ENCODE peak calls at places on chromosomes 13 and 19, in four cellular contexts. R, W, X and K are unnamed samples.

GRCh38 chr13:34512811-34513210 is 429.3 kb upstream of the NBEA start:
- DNase-seq in R (no peak), X (no peak), W (no peak), K (no peak)

GRCh38 chr19:15072930-15073647 is 8.9 kb upstream of the OR1I1 start:
- DNase-seq in W (peak), X (no peak), R (peak), K (no peak)

GRCh38 chr19:36604656-36605100 is 435 bp upstream of the ZNF382 start:
- DNase-seq in R (peak), W (no peak), X (peak), K (no peak)

GRCh38 chr19:679418-680286 is 3.5 kb downstream of the FSTL3 start:
- DNase-seq in R (no peak), W (no peak), X (no peak), K (no peak)

GRCh38 chr19:15442142-15442920 is 7.4 kb downstream of the WIZ start:
- DNase-seq in W (no peak), R (no peak), X (no peak), K (no peak)

GRCh38 chr13:111474136-111475002 is 153.9 kb downstream of the TEX29 start:
- DNase-seq in W (peak), X (no peak), R (peak), K (peak)

GRCh38 chr13:64640002-64640401 is 2590.1 kb downstream of the PCDH9 start:
- DNase-seq in R (no peak), W (no peak), X (no peak), K (no peak)

GRCh38 chr13:40231311-40231710 is 435.1 kb downstream of the FOXO1 start:
- DNase-seq in W (no peak), X (no peak), R (no peak), K (no peak)

GRCh38 chr19:39814595-39814994 is 19.4 kb downstream of the DYRK1B start:
- DNase-seq in R (no peak), X (no peak), W (no peak), K (no peak)

GRCh38 chr13:24083722-24084421 is 76.6 kb upstream of the SPATA13 start:
- DNase-seq in R (no peak), X (no peak), W (no peak), K (no peak)

GRCh38 chr19:38944981-38945506 is 14.3 kb downstream of the MRPS12 start:
- DNase-seq in W (no peak), R (no peak), X (no peak), K (no peak)

GRCh38 chr13:44768233-44768632 is 192.1 kb upstream of the TSC22D1 start:
- DNase-seq in R (no peak), W (no peak), X (peak), K (no peak)

GRCh38 chr13:30172593-30173300 is 134.6 kb downstream of the KATNAL1 start:
- DNase-seq in X (no peak), W (no peak), R (no peak), K (no peak)

GRCh38 chr19:9793051-9793591 is 24.6 kb upstream of the ZNF846 start:
- DNase-seq in R (no peak), W (no peak), X (no peak), K (peak)

GRCh38 chr13:95480131-95480545 is 72.4 kb upstream of the CLDN10 start:
- DNase-seq in R (no peak), W (no peak), X (peak), K (no peak)

GRCh38 chr19:14477417-14478112 is 2.4 kb upstream of the PTGER1 start:
- DNase-seq in X (no peak), R (no peak), W (no peak), K (no peak)

GRCh38 chr19:7519411-7520130 is 2.9 kb upstream of the MCOLN1 start:
- DNase-seq in R (no peak), W (no peak), X (no peak), K (no peak)

GRCh38 chr19:38037151-38037611 is 130.2 kb downstream of the SIPA1L3 start:
- DNase-seq in R (no peak), X (no peak), W (no peak), K (no peak)

GRCh38 chr19:38145627-38146026 is 78.4 kb downstream of the DPF1 start:
- DNase-seq in X (no peak), R (no peak), W (no peak), K (no peak)

GRCh38 chr13:69793803-69794453 is 313.7 kb upstream of the ATXN8OS start:
- DNase-seq in R (no peak), X (no peak), W (no peak), K (peak)

GRCh38 chr13:77492982-77493381 is 42.5 kb upstream of the SCEL start:
- DNase-seq in R (peak), X (no peak), W (no peak), K (no peak)

GRCh38 chr13:73599232-73600128 is 534.7 kb downstream of the KLF12 start:
- DNase-seq in R (no peak), W (no peak), X (no peak), K (no peak)

GRCh38 chr19:2618611-2619010 is 83.9 kb downstream of the GNG7 start:
- DNase-seq in X (no peak), W (no peak), R (no peak), K (no peak)

GRCh38 chr19:3981736-3982681 is 3.3 kb downstream of the EEF2 start:
- DNase-seq in R (no peak), W (no peak), X (no peak), K (no peak)

GRCh38 chr19:41016488-41017071 is 25.5 kb downstream of the CYP2B6 start:
- DNase-seq in W (no peak), X (no peak), R (no peak), K (no peak)

GRCh38 chr13:39784347-39784746 is 128.9 kb downstream of the COG6 start:
- DNase-seq in W (no peak), R (no peak), X (no peak), K (no peak)

GRCh38 chr19:36488118-36488815 is 1.1 kb downstream of the ZNF566 start:
- DNase-seq in W (no peak), X (no peak), R (no peak), K (no peak)

GRCh38 chr19:17787274-17787913 is 7.5 kb upstream of the B3GNT3 start:
- DNase-seq in X (no peak), R (no peak), W (no peak), K (no peak)

GRCh38 chr19:17788632-17789031 is 6.3 kb upstream of the B3GNT3 start:
- DNase-seq in R (no peak), X (no peak), W (no peak), K (no peak)

GRCh38 chr19:17779281-17779930 is 15.5 kb upstream of the B3GNT3 start:
- DNase-seq in W (peak), X (no peak), R (no peak), K (peak)

GRCh38 chr19:17780781-17781180 is 14.2 kb upstream of the B3GNT3 start:
- DNase-seq in W (no peak), R (no peak), X (no peak), K (no peak)

DNA sequence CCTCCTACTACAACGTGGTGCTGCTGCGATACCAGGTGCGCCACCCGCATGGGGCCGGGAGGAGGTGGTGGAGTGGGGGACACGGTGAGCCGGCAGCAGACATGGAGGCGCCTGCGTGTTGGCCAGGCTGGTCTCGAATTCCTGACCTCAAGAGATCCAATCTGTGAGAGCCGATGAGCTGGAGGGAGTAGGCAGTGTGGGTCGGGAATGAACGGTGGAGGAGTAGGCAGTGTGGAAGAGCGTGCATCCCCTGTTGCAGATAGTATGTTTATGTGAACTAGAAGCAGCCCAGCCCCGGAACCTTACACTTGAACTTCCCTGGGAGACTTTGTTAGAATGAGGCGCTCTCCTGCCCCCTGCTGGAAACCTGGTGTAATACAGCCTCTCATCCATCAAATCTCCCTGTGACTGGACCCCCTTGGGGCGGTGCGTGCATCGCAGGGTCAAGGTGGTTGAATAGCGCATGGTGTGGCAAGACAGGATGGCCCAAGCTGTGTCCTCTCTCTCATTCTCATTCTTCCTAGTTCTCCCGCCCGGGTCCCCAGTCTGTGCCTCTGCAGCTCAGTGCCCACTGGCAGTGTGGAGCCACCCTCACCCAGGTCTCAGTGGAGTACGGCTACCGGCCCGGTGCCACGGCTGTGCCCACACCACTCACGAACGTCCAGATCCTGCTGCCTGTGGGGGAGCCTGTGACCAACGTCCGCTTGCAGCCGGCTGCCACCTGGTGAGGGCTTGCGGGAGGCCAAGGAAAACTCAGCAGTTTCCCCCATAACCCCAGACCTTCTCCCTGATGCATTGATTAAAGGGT is 10.5 kb upstream of the B3GNT3 start:
- DNase-seq in R (peak), W (peak), X (no peak), K (peak)
- TF ChIP-seq SUZ12 in R (no peak), W (no peak), X (no peak), K (no peak)

GRCh38 chr19:12166596-12166995 is 3.7 kb downstream of the ZNF136 start:
- DNase-seq in W (no peak), R (no peak), X (no peak), K (no peak)
- H3K9ac ChIP-seq in W (no peak), R (no peak), X (no peak), K (no peak)

GRCh38 chr13:113604186-113604585 is 19.6 kb downstream of the TFDP1 start:
- DNase-seq in R (no peak), X (no peak), W (no peak), K (no peak)
- TF ChIP-seq SUZ12 in R (no peak), X (no peak), W (no peak), K (no peak)

GRCh38 chr19:11541238-11541637 is 2.6 kb downstream of the CNN1 start:
- DNase-seq in R (no peak), X (no peak), W (no peak), K (no peak)

GRCh38 chr19:11535792-11536595 is 2.7 kb upstream of the CNN1 start:
- DNase-seq in X (no peak), R (peak), W (peak), K (peak)

GRCh38 chr19:11539495-11540365 is 1.1 kb downstream of the CNN1 start:
- DNase-seq in W (peak), X (no peak), R (no peak), K (no peak)

GRCh38 chr19:11540642-11541041 is 2.0 kb downstream of the CNN1 start:
- DNase-seq in W (no peak), R (no peak), X (no peak), K (no peak)

DNA sequence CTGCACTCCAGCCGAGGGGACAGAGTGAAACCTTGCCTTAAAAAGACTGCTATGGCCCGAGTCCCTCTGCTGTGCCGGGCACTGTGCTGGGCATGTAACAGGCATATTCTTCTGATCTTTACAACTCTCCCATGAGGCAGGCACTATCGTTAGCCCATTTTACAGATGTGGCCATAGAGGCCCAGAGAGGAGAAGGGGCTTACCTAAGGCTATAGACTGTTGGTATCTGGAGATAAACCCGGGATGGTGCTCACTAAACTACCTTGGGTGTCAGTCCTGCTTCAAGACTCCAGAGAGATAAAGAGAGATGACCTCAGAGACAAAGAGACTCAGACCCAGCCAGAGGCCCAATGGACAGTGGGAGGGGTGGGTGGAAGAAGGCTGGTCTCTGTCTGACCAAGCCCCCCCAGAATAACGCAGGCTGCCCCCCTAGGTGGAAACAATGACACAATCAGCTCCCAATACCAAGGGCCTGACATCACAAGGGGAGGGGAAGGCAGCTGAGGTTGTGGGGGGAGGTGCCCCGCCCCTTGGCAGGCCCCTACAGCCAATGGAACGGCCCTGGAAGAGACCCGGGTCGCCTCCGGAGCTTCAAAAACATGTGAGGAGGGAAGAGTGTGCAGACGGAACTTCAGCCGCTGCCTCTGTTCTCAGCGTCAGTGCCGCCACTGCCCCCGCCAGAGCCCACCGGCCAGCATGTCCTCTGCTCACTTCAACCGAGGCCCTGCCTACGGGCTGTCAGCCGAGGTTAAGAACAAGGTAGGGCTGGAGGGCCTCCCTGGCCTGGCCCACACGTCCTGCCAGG is at the start of gene CNN1:
- DNase-seq in W (peak), X (no peak), R (peak), K (no peak)
- H3K9ac ChIP-seq in W (no peak), X (no peak), R (peak), K (peak)

GRCh38 chr19:46787331-46788100 is 878 bp downstream of the SLC1A5 start:
- DNase-seq in X (no peak), W (peak), R (peak), K (no peak)
- TF ChIP-seq SUZ12 in X (no peak), W (no peak), R (no peak), K (no peak)